ENCODE peak calls at places on chromosomes 4 and X, in seven cellular contexts. N is lung, B is fibroblast of lung, P is Panc1, K is pancreas, J is colonic mucosa, Q is A673. A is an unnamed sample.

GRCh38 chr4:118775405-118775804 is 60.5 kb downstream of the SEC24D start:
- DNase-seq in N (no peak), B (no peak), P (no peak), K (no peak), J (no peak), Q (no peak), A (no peak)

GRCh38 chrX:22748093-22748999 is 251.4 kb upstream of the DDX53 start:
- DNase-seq in N (peak; percentile 39), B (peak; percentile 59), P (peak; percentile 32), K (no peak), J (peak; percentile 36), Q (peak; percentile 61), A (peak; percentile 25)

GRCh38 chrX:44767308-44767707 is 76.5 kb upstream of the DUSP21 start:
- DNase-seq in N (no peak), B (no peak), P (no peak), K (no peak), J (no peak), Q (no peak), A (no peak)

GRCh38 chr4:126727461-126727860 is 905.3 kb upstream of the INTU start:
- DNase-seq in N (no peak), B (peak; percentile 28), P (no peak), K (no peak), J (no peak), Q (no peak), A (peak; percentile 29)

GRCh38 chrX:15947648-15948317 is 93.2 kb upstream of the AP1S2 start:
- DNase-seq in N (no peak), B (peak; percentile 41), P (no peak), K (no peak), J (no peak), Q (peak; percentile 81), A (peak; percentile 40)

GRCh38 chrX:38805294-38806053 is 4.2 kb downstream of the MID1IP1 start:
- DNase-seq in N (peak; percentile 66), B (peak; percentile 87), P (no peak), K (peak; percentile 80), J (peak; percentile 63), Q (peak; percentile 71), A (no peak)

GRCh38 chr4:98377626-98378025 is 116.4 kb downstream of the RAP1GDS1 start:
- DNase-seq in N (no peak), B (peak; percentile 80), P (no peak), K (no peak), J (no peak), Q (no peak), A (no peak)

GRCh38 chr4:31349907-31350306 is 629.7 kb downstream of the PCDH7 start:
- DNase-seq in N (no peak), B (no peak), P (no peak), K (no peak), J (no peak), Q (no peak), A (no peak)

GRCh38 chr4:175378372-175378771 is 433.7 kb downstream of the GPM6A start:
- DNase-seq in N (no peak), B (no peak), P (no peak), K (no peak), J (no peak), Q (no peak), A (no peak)

GRCh38 chr4:14410469-14410868 is 591.8 kb upstream of the CPEB2 start:
- DNase-seq in N (no peak), B (no peak), P (no peak), K (no peak), J (no peak), Q (no peak), A (no peak)

GRCh38 chr4:108113229-108113628 is 55.5 kb downstream of the LEF1 start:
- DNase-seq in N (no peak), B (no peak), P (no peak), K (no peak), J (no peak), Q (no peak), A (no peak)

GRCh38 chrX:136146614-136147319 is 566 bp upstream of the FHL1 start:
- DNase-seq in N (no peak), B (no peak), P (no peak), K (peak; percentile 69), J (no peak), Q (no peak), A (no peak)

GRCh38 chrX:127708155-127708554 is 344.0 kb downstream of the ACTRT1 start:
- DNase-seq in N (no peak), B (no peak), P (no peak), K (no peak), J (no peak), Q (no peak), A (no peak)

GRCh38 chrX:96615448-96615847 is 69.2 kb upstream of the DIAPH2 start:
- DNase-seq in N (no peak), B (peak; percentile 21), P (no peak), K (no peak), J (no peak), Q (no peak), A (no peak)

GRCh38 chr4:57124145-57124544 is 14.0 kb upstream of the IGFBP7 start:
- DNase-seq in N (no peak), B (no peak), P (no peak), K (no peak), J (no peak), Q (no peak), A (no peak)

GRCh38 chrX:40152706-40153334 is 55.1 kb upstream of the BCOR start:
- DNase-seq in N (no peak), B (no peak), P (no peak), K (peak; percentile 90), J (peak; percentile 38), Q (peak; percentile 48), A (no peak)

GRCh38 chr4:175421506-175421905 is 390.6 kb downstream of the GPM6A start:
- DNase-seq in N (no peak), B (peak; percentile 50), P (peak; percentile 30), K (no peak), J (no peak), Q (no peak), A (peak; percentile 68)

GRCh38 chr4:121253961-121254360 is 89.8 kb upstream of the TNIP3 start:
- DNase-seq in N (no peak), B (no peak), P (no peak), K (no peak), J (no peak), Q (no peak), A (no peak)

GRCh38 chr4:149371021-149371420 is 444.6 kb downstream of the IQCM start:
- DNase-seq in N (no peak), B (peak; percentile 82), P (peak; percentile 13), K (no peak), J (peak; percentile 21), Q (peak; percentile 87), A (peak; percentile 32)

GRCh38 chr4:99845708-99846469 is 29.3 kb downstream of the DAPP1 start:
- DNase-seq in N (no peak), B (no peak), P (no peak), K (no peak), J (no peak), Q (no peak), A (no peak)

GRCh38 chrX:137428777-137429564 is 137.0 kb upstream of the ZIC3 start:
- DNase-seq in N (no peak), B (no peak), P (no peak), K (no peak), J (no peak), Q (peak; percentile 17), A (no peak)

GRCh38 chr4:172892300-172892699 is 276.3 kb upstream of the GALNT7 start:
- DNase-seq in N (no peak), B (peak; percentile 13), P (peak; percentile 15), K (no peak), J (peak; percentile 27), Q (peak; percentile 45), A (peak; percentile 3)

GRCh38 chr4:23970193-23970850 is 80.5 kb upstream of the PPARGC1A start:
- DNase-seq in N (no peak), B (peak; percentile 84), P (no peak), K (no peak), J (no peak), Q (no peak), A (no peak)
- H3K27ac ChIP-seq in N (no peak overlapping the region), B (no peak overlapping the region), P (no peak overlapping the region), K (no peak overlapping the region), J (no peak overlapping the region), Q (no peak overlapping the region), A (no peak overlapping the region)

GRCh38 chr4:5839751-5840674 is 52.9 kb downstream of the CRMP1 start:
- DNase-seq in N (no peak), B (peak; percentile 47), P (no peak), K (no peak), J (peak; percentile 26), Q (peak; percentile 37), A (no peak)
- H3K36me3 ChIP-seq in N (no peaks in the 10 kb centered on the region), B (no peaks in the 10 kb centered on the region), P (no peaks in the 10 kb centered on the region), K (no peaks in the 10 kb centered on the region), J (no peaks in the 10 kb centered on the region), Q (peaks cover 34% of the 10 kb centered on the region), A (no peaks in the 10 kb centered on the region)

DNA sequence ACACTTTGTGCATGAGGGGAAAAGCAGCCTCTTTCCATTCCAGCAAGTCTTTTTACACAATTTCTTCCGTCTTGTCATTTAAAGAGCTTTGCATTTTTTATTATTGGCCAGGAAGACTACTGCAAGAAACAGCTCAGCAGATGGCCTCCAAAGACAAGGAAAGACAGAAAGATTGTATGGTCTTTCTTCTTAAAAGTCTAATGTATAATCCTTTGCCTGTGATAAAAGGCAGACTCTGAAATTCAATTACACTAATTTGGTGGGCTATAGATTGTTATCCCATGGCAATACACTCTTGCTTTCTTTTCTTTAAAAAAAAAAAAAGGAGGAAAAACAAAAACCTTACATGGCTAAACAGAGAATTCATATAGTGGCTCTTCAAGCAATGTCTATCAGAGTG is 5.9 kb downstream of the CAPN6 start:
- DNase-seq in N (no peak), B (no peak), P (no peak), K (no peak), J (no peak), Q (no peak), A (no peak)
- TF ChIP-seq CTCF in N (no peak), B (no peak), P (no peak), K (no peak), J (no peak), Q (no peak), A (no peak)

GRCh38 chr4:166323250-166323649 is 450.2 kb downstream of the TLL1 start:
- DNase-seq in N (no peak), B (no peak), P (no peak), K (no peak), J (no peak), Q (no peak), A (no peak)

GRCh38 chr4:166315721-166316467 is 442.9 kb downstream of the TLL1 start:
- DNase-seq in N (no peak), B (no peak), P (no peak), K (no peak), J (no peak), Q (no peak), A (no peak)

GRCh38 chr4:166324321-166324720 is 451.3 kb downstream of the TLL1 start:
- DNase-seq in N (no peak), B (peak; percentile 6), P (no peak), K (no peak), J (peak; percentile 49), Q (peak; percentile 51), A (peak; percentile 18)

DNA sequence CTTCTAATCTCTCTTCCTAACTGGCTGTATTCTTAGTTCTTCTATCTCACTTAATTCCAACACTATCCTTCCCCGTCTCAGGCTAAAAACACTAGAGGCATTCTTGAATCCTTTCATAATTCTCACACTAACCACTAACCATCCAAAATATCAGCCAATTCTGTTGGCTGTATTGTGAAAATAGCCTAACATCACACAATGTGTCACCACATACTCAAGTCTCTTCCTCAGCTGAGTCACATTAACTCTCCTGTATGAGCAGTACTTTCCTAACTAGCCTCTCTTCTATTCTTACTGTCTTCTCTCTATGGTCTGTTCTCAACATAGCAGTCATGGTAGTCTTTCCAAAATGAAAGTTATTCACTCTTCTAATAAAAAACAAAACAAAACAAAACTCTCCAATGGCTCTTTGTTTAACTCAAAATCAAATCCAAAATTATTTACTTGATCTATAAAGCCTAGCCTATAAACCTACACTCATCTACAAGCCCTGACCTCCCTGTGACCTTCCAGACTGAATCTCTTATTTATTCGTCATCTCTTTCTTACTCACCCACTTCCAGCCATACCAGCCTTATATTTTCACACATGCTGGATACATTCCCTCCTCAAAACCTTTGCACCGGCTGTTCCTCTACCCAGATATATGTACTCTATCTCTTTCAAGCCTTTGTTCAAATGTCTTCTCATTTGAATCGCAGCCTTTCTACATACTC is 445.9 kb downstream of the TLL1 start:
- DNase-seq in N (no peak), B (no peak), P (no peak), K (no peak), J (no peak), Q (no peak), A (peak; percentile 93)
- H3K27ac ChIP-seq in N (no peak overlapping the region), B (no peak overlapping the region), P (no peak overlapping the region), K (no peak overlapping the region), J (no peak overlapping the region), Q (no peak overlapping the region), A (peak overlapping the region; percentile 88)

A was measured in brain microvascular endothelial cell.